ENCODE peak calls at places on chromosomes 4 and X, in four cellular contexts. One of them, this sample, is unnamed.
A peak's percentile ranks its signal among the peaks of the same experiment; 100 is the strongest.

GRCh38 chr4:83490876-83491450 is 6.1 kb upstream of the ABRAXAS1 start:
- DNase-seq in K562: peak; percentile 72
- DNase-seq in ovary: no peak
- DNase-seq in IMR-90: peak; percentile 18
- DNase-seq in this sample: peak; percentile 21

GRCh38 chr4:153780876-153781275 is 8.0 kb downstream of the SFRP2 start:
- DNase-seq in K562: no peak
- DNase-seq in ovary: no peak
- DNase-seq in IMR-90: no peak
- DNase-seq in this sample: no peak

GRCh38 chr4:10135252-10135651 is 18.7 kb upstream of the WDR1 start:
- DNase-seq in ovary: no peak
- DNase-seq in K562: no peak
- DNase-seq in IMR-90: no peak
- DNase-seq in this sample: no peak

GRCh38 chr4:152476796-152477195 is 59.1 kb downstream of the FBXW7 start:
- DNase-seq in ovary: no peak
- DNase-seq in K562: no peak
- DNase-seq in IMR-90: no peak
- DNase-seq in this sample: no peak

GRCh38 chr4:148437439-148437838 is 4.8 kb downstream of the NR3C2 start:
- DNase-seq in IMR-90: no peak
- DNase-seq in K562: no peak
- DNase-seq in ovary: no peak
- DNase-seq in this sample: no peak

GRCh38 chr4:13701937-13702446 is 74.5 kb upstream of the BOD1L1 start:
- DNase-seq in IMR-90: peak; percentile 62
- DNase-seq in ovary: no peak
- DNase-seq in K562: no peak
- DNase-seq in this sample: peak; percentile 1

GRCh38 chrX:17814557-17814956 is 46.5 kb downstream of the RAI2 start:
- DNase-seq in K562: no peak
- DNase-seq in ovary: no peak
- DNase-seq in IMR-90: peak; percentile 17
- DNase-seq in this sample: no peak

GRCh38 chr4:188691811-188692210 is 552.6 kb downstream of the TRIML1 start:
- DNase-seq in K562: no peak
- DNase-seq in ovary: no peak
- DNase-seq in IMR-90: peak; percentile 88
- DNase-seq in this sample: peak; percentile 17

GRCh38 chrX:53287493-53288138 is 6.2 kb upstream of the IQSEC2 start:
- DNase-seq in K562: no peak
- DNase-seq in ovary: peak; percentile 55
- DNase-seq in IMR-90: peak; percentile 66
- DNase-seq in this sample: peak; percentile 20

GRCh38 chr4:2469192-2469984 is 482 bp downstream of the RNF4 start:
- DNase-seq in IMR-90: peak; percentile 25
- DNase-seq in ovary: peak; percentile 47
- DNase-seq in K562: peak; percentile 75
- DNase-seq in this sample: peak; percentile 33

GRCh38 chr4:115042496-115042895 is 70.9 kb downstream of the NDST4 start:
- DNase-seq in IMR-90: no peak
- DNase-seq in ovary: no peak
- DNase-seq in K562: no peak
- DNase-seq in this sample: no peak

GRCh38 chr4:8912089-8912455 is 40.4 kb upstream of the HMX1 start:
- DNase-seq in ovary: no peak
- DNase-seq in IMR-90: no peak
- DNase-seq in K562: no peak
- DNase-seq in this sample: no peak

GRCh38 chr4:64774626-64775025 is 365.4 kb upstream of the TECRL start:
- DNase-seq in K562: no peak
- DNase-seq in ovary: no peak
- DNase-seq in IMR-90: no peak
- DNase-seq in this sample: no peak

GRCh38 chr4:121773873-121774272 is 8.9 kb upstream of the SMIM43 start:
- DNase-seq in IMR-90: no peak
- DNase-seq in K562: no peak
- DNase-seq in ovary: no peak
- DNase-seq in this sample: no peak

GRCh38 chrX:94901849-94902248 is 1227.8 kb downstream of the FAM133A start:
- DNase-seq in K562: no peak
- DNase-seq in IMR-90: no peak
- DNase-seq in ovary: no peak
- DNase-seq in this sample: no peak

GRCh38 chrX:134659761-134660160 is 1.5 kb upstream of the PLAC1 start:
- DNase-seq in IMR-90: peak; percentile 16
- DNase-seq in K562: no peak
- DNase-seq in ovary: no peak
- DNase-seq in this sample: no peak

GRCh38 chrX:78104447-78105176 is 564 bp downstream of the PGK1 start:
- DNase-seq in IMR-90: peak; percentile 31
- DNase-seq in ovary: peak; percentile 37
- DNase-seq in K562: peak; percentile 29
- DNase-seq in this sample: peak; percentile 18

GRCh38 chr4:163382178-163382869 is 38.6 kb downstream of the NPY5R start:
- DNase-seq in ovary: no peak
- DNase-seq in K562: no peak
- DNase-seq in IMR-90: no peak
- DNase-seq in this sample: no peak

GRCh38 chr4:80434238-80434637 is 98.7 kb downstream of the CFAP299 start:
- DNase-seq in ovary: no peak
- DNase-seq in IMR-90: peak; percentile 95
- DNase-seq in K562: no peak
- DNase-seq in this sample: no peak

GRCh38 chr4:140152760-140153418 is 1.1 kb downstream of the MAML3 start:
- DNase-seq in IMR-90: peak; percentile 44
- DNase-seq in K562: no peak
- DNase-seq in ovary: peak; percentile 75
- DNase-seq in this sample: no peak

GRCh38 chr4:158912390-158913175 is 143.8 kb downstream of the FNIP2 start:
- DNase-seq in K562: no peak
- DNase-seq in ovary: no peak
- DNase-seq in IMR-90: peak; percentile 81
- DNase-seq in this sample: no peak

GRCh38 chrX:150893936-150894335 is 4.5 kb downstream of the CD99L2 start:
- DNase-seq in K562: no peak
- DNase-seq in ovary: no peak
- DNase-seq in IMR-90: no peak
- DNase-seq in this sample: no peak
- TF ChIP-seq POLR2A in K562: no peak
- TF ChIP-seq POLR2A in ovary: no peak
- TF ChIP-seq POLR2A in IMR-90: no peak
- TF ChIP-seq POLR2A in this sample: no peak

GRCh38 chr4:73411731-73412414 is 7.8 kb downstream of the ALB start:
- DNase-seq in IMR-90: no peak
- DNase-seq in K562: no peak
- DNase-seq in ovary: no peak
- DNase-seq in this sample: no peak
- TF ChIP-seq POLR2A in IMR-90: no peak
- TF ChIP-seq POLR2A in K562: no peak
- TF ChIP-seq POLR2A in ovary: no peak
- TF ChIP-seq POLR2A in this sample: no peak

GRCh38 chr4:75672461-75673026 is 667 bp downstream of the G3BP2 start:
- DNase-seq in K562: peak; percentile 56
- DNase-seq in IMR-90: peak; percentile 41
- DNase-seq in ovary: peak; percentile 70
- DNase-seq in this sample: no peak
- TF ChIP-seq POLR2A in K562: no peak
- TF ChIP-seq POLR2A in IMR-90: no peak
- TF ChIP-seq POLR2A in ovary: no peak
- TF ChIP-seq POLR2A in this sample: no peak

GRCh38 chrX:47218920-47219815 is 687 bp downstream of the CDK16 start:
- DNase-seq in K562: peak; percentile 72
- DNase-seq in IMR-90: no peak
- DNase-seq in ovary: peak; percentile 79
- DNase-seq in this sample: no peak
- TF ChIP-seq POLR2A in K562: no peak
- TF ChIP-seq POLR2A in IMR-90: no peak
- TF ChIP-seq POLR2A in ovary: no peak
- TF ChIP-seq POLR2A in this sample: no peak

GRCh38 chrX:1392376-1393130 is 640 bp upstream of the SLC25A6 start:
- DNase-seq in K562: peak; percentile 48
- DNase-seq in ovary: no peak
- DNase-seq in IMR-90: peak; percentile 52
- DNase-seq in this sample: no peak
- TF ChIP-seq POLR2A in K562: no peak
- TF ChIP-seq POLR2A in ovary: peak; percentile 49
- TF ChIP-seq POLR2A in IMR-90: no peak
- TF ChIP-seq POLR2A in this sample: peak; percentile 41

DNA sequence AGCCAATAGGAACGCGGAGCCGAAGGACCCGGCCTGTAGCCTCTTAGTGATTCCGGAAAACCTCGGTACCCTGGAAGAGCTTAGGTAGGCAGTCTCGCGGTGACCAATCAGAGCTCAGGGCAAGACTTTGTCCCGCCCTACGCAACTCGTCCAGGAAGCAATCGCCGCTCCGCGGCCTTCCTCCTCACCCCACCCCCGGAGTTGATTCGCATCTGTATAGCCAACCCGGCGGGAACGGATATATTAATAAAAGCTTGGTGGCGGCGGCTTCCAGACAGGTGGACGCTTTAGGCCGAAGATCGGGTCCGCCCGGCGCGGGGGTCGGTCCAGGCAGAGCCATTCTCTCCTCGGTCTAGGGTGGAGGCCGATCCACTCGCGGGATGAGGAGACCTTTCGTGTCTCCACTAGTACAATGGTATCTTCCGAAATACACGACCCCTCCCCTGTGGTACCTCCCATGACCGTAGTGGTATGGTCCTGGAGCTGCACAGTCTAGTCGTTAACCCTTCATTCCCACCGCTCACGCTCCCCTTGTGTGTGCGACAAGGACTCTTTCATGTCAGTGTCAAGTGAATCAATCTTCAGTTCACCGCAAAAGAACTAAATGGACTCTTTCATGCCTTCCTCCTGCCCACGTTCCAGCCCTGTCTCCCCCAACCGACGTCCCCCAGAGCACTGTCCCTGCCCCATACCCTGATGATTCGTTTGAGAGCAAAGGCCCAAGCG is 24.2 kb upstream of the GLOD5 start:
- DNase-seq in ovary: peak; percentile 89
- DNase-seq in K562: peak; percentile 98
- DNase-seq in IMR-90: peak; percentile 97
- DNase-seq in this sample: peak; percentile 45
- TF ChIP-seq POLR2A in ovary: peak; percentile 53
- TF ChIP-seq POLR2A in K562: peak; percentile 86
- TF ChIP-seq POLR2A in IMR-90: peak; percentile 50
- TF ChIP-seq POLR2A in this sample: no peak

GRCh38 chr4:47013373-47013772 is 18.0 kb upstream of the GABRB1 start:
- DNase-seq in ovary: no peak
- DNase-seq in IMR-90: no peak
- DNase-seq in K562: no peak
- DNase-seq in this sample: no peak

GRCh38 chr4:47011189-47011518 is 17.8 kb upstream of the GABRA4 start:
- DNase-seq in K562: no peak
- DNase-seq in IMR-90: no peak
- DNase-seq in ovary: no peak
- DNase-seq in this sample: no peak

GRCh38 chr4:47017494-47017893 is 13.9 kb upstream of the GABRB1 start:
- DNase-seq in IMR-90: peak; percentile 37
- DNase-seq in ovary: no peak
- DNase-seq in K562: no peak
- DNase-seq in this sample: no peak

DNA sequence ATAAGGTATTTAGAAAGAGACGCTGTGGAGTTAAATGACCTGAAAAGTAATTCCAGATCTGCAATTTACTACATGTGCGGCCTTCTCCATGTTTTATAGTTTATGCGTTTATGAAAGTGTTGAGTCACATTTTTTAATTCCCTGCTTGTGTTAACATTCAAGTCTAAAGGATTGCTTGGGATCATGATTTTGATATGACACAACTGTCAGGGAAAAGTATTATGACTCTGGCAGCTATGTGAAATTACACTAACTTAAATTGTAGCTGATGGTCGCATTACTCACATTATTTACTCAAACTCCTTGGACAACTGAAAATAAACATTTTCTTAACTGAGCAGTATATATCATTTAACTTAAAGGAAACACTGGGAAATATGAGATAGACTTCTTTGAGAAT is 14.3 kb upstream of the GABRB1 start:
- DNase-seq in ovary: no peak
- DNase-seq in K562: no peak
- DNase-seq in IMR-90: peak; percentile 53
- DNase-seq in this sample: no peak
- TF ChIP-seq POLR2A in ovary: no peak
- TF ChIP-seq POLR2A in K562: no peak
- TF ChIP-seq POLR2A in IMR-90: no peak
- TF ChIP-seq POLR2A in this sample: no peak

DNA sequence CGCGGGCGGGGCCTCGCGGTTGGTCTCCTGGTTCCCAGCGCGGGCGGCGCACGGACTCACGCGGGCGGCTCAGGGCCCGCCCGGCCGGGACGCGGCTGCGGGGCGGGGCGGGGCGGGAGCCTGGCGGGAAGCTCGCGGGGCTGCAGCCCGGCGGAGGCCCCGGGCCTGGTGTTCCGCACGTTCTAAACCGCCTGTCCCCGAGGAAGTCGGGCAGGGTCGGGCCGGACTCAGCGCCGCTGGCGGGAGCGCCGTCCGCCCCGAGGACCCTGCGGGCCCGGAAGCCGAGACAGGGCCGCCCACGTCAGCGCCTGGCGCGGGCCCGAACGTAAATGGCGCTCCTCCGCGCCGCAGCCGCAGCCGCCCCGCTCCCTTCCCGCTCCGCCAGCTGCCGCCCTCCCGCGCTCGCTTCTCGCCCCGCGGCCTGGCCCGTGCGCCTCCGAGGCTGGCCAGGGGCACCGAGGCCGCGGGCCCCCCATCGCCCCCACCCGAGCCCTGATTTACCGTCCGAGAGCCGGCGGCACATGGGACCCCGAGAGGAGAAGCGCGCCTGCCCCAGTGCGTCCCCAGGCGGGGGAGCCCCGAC is 309 bp upstream of the CTBP1 start:
- DNase-seq in IMR-90: peak; percentile 86
- DNase-seq in ovary: peak; percentile 86
- DNase-seq in K562: peak; percentile 83
- DNase-seq in this sample: peak; percentile 59
- TF ChIP-seq POLR2A in IMR-90: peak; percentile 58
- TF ChIP-seq POLR2A in ovary: no peak
- TF ChIP-seq POLR2A in K562: peak; percentile 53
- TF ChIP-seq POLR2A in this sample: no peak

DNA sequence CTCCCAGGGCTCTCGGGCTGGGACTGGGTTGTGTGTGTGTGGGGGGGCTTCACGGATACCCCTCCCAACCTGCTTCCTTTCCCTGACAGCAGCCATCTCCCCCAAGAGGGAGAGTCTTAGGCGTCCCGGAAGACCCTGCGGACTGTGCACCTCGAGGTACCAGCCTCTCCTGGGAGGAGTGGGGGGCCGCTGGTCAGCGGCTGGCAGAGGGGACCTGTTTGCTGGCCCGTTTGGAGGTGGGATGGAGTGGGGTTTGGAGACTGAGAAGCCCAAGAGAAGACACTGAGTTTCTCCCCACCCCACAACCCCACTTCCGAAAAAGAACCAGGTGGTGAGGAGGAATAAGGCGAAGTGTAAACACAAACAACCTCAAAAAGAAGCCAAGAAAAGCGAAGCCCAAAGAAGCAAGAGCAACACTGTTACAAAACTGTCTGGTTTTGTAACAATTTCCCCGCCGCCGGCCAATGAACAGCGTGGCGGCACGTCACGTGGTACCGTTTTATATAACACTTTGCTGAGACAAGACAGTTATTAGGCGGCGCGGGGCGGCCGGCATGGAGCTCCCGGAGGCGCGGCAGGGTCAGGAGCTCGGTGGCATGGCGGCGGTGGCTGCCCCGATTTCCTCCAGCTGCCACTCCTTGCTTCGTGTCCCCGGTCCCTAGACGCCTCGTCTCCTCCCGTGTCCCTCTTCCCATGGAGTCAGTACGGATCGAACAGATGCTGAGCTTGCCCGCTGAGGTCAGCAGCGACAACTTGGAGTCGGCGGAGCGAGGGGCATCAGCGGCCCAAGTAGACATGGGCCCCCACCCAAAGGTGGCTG is at the start of gene LONRF3:
- DNase-seq in IMR-90: peak; percentile 3
- DNase-seq in ovary: peak; percentile 80
- DNase-seq in K562: peak; percentile 37
- DNase-seq in this sample: no peak
- TF ChIP-seq POLR2A in IMR-90: no peak
- TF ChIP-seq POLR2A in ovary: peak; percentile 93
- TF ChIP-seq POLR2A in K562: peak; percentile 54
- TF ChIP-seq POLR2A in this sample: no peak